ENCODE peak calls at places on chromosomes 13 and 19, in four cellular contexts. L is K562, Y is HepG2, Z is GM12878. J is an unnamed sample.

GRCh38 chr13:105033999-105034398 is 1501.5 kb downstream of the EFNB2 start:
- DNase-seq in L (no peak), Y (no peak), Z (no peak), J (no peak)

GRCh38 chr19:3065675-3066357 is 3.5 kb upstream of the TLE5 start:
- DNase-seq in L (no peak), Y (peak; percentile 80), Z (peak; percentile 73), J (no peak)

GRCh38 chr19:51735759-51736449 is 12.1 kb upstream of the HAS1 start:
- DNase-seq in L (no peak), Y (no peak), Z (no peak), J (no peak)

GRCh38 chr13:72437458-72437857 is 290.0 kb downstream of the MZT1 start:
- DNase-seq in L (no peak), Y (no peak), Z (no peak), J (no peak)

GRCh38 chr19:29098863-29099481 is 114.0 kb downstream of the UQCRFS1 start:
- DNase-seq in L (no peak), Y (no peak), Z (no peak), J (no peak)

GRCh38 chr19:51124729-51125128 is at the start of gene SIGLEC9:
- DNase-seq in L (no peak), Y (no peak), Z (no peak), J (no peak)

GRCh38 chr19:1259873-1260748 is 9.0 kb upstream of the CIRBP start:
- DNase-seq in L (no peak), Y (no peak), Z (no peak), J (no peak)

GRCh38 chr19:27964165-27964564 is 1248.8 kb downstream of the UQCRFS1 start:
- DNase-seq in L (no peak), Y (no peak), Z (no peak), J (no peak)

GRCh38 chr19:2259331-2259730 is 3.1 kb upstream of the JSRP1 start:
- DNase-seq in L (no peak), Y (no peak), Z (no peak), J (no peak)

GRCh38 chr13:36131215-36131930 is at the start of gene DCLK1:
- DNase-seq in L (no peak), Y (no peak), Z (no peak), J (peak; percentile 77)

GRCh38 chr19:6739884-6740588 is 556 bp downstream of the TRIP10 start:
- DNase-seq in L (peak; percentile 75), Y (no peak), Z (no peak), J (no peak)

GRCh38 chr19:41307954-41308449 is 2.0 kb upstream of the CCDC97 start:
- DNase-seq in L (no peak), Y (no peak), Z (no peak), J (no peak)

GRCh38 chr13:113051641-113052040 is 54.0 kb upstream of the F7 start:
- DNase-seq in L (no peak), Y (no peak), Z (no peak), J (no peak)

GRCh38 chr13:25980255-25980654 is 71.6 kb downstream of the SHISA2 start:
- DNase-seq in L (no peak), Y (peak; percentile 11), Z (no peak), J (peak; percentile 46)

GRCh38 chr13:36533806-36534205 is 101.5 kb downstream of the CCNA1 start:
- DNase-seq in L (no peak), Y (no peak), Z (no peak), J (no peak)

GRCh38 chr19:18784786-18785120 is 6.4 kb downstream of the COMP start:
- DNase-seq in L (no peak), Y (no peak), Z (no peak), J (no peak)

GRCh38 chr13:111914241-111915103 is 152.5 kb upstream of the SOX1 start:
- DNase-seq in L (no peak), Y (no peak), Z (no peak), J (no peak)

GRCh38 chr13:71240906-71241305 is 626.1 kb downstream of the DACH1 start:
- DNase-seq in L (no peak), Y (no peak), Z (no peak), J (no peak)

GRCh38 chr13:112693831-112694497 is 4.1 kb downstream of the ATP11A start:
- DNase-seq in L (no peak), Y (no peak), Z (no peak), J (no peak)

GRCh38 chr13:99217461-99218101 is 16.9 kb downstream of the UBAC2 start:
- DNase-seq in L (no peak), Y (no peak), Z (no peak), J (peak; percentile 45)

GRCh38 chr19:56966225-56966696 is 125.7 kb upstream of the PEG3 start:
- DNase-seq in L (no peak), Y (peak; percentile 75), Z (no peak), J (no peak)

GRCh38 chr13:26425439-26426358 is 131.8 kb upstream of the WASF3 start:
- DNase-seq in L (no peak), Y (peak; percentile 34), Z (no peak), J (no peak)

GRCh38 chr19:44623080-44623479 is 9.7 kb downstream of the IGSF23 start:
- DNase-seq in L (no peak), Y (no peak), Z (no peak), J (no peak)

GRCh38 chr13:97319088-97319487 is 97.0 kb downstream of the MBNL2 start:
- DNase-seq in L (no peak), Y (no peak), Z (no peak), J (no peak)

GRCh38 chr13:43835701-43836100 is 43.8 kb downstream of the CCDC122 start:
- DNase-seq in L (no peak), Y (no peak), Z (no peak), J (no peak)

GRCh38 chr19:17303167-17303939 is at the start of gene ABHD8:
- DNase-seq in L (peak; percentile 92), Y (peak; percentile 93), Z (peak; percentile 72), J (peak; percentile 99)

GRCh38 chr19:17105548-17105947 is 30.0 kb downstream of the MYO9B start:
- DNase-seq in L (no peak), Y (no peak), Z (peak; percentile 53), J (no peak)

GRCh38 chr13:97395437-97396136 is 38.4 kb upstream of the RAP2A start:
- DNase-seq in L (no peak), Y (no peak), Z (no peak), J (no peak)

GRCh38 chr13:35649162-35649561 is 172.7 kb upstream of the MAB21L1 start:
- DNase-seq in L (no peak), Y (no peak), Z (no peak), J (no peak)

GRCh38 chr19:40744554-40745401 is 5.5 kb downstream of the ACTMAP start:
- DNase-seq in L (peak; percentile 42), Y (peak; percentile 21), Z (no peak), J (no peak)

GRCh38 chr19:10389863-10390262 is 9.5 kb upstream of the TYK2 start:
- DNase-seq in L (no peak), Y (no peak), Z (no peak), J (peak; percentile 66)

GRCh38 chr13:52353116-52353718 is 52.8 kb downstream of the THSD1 start:
- DNase-seq in L (no peak), Y (no peak), Z (no peak), J (no peak)

DNA sequence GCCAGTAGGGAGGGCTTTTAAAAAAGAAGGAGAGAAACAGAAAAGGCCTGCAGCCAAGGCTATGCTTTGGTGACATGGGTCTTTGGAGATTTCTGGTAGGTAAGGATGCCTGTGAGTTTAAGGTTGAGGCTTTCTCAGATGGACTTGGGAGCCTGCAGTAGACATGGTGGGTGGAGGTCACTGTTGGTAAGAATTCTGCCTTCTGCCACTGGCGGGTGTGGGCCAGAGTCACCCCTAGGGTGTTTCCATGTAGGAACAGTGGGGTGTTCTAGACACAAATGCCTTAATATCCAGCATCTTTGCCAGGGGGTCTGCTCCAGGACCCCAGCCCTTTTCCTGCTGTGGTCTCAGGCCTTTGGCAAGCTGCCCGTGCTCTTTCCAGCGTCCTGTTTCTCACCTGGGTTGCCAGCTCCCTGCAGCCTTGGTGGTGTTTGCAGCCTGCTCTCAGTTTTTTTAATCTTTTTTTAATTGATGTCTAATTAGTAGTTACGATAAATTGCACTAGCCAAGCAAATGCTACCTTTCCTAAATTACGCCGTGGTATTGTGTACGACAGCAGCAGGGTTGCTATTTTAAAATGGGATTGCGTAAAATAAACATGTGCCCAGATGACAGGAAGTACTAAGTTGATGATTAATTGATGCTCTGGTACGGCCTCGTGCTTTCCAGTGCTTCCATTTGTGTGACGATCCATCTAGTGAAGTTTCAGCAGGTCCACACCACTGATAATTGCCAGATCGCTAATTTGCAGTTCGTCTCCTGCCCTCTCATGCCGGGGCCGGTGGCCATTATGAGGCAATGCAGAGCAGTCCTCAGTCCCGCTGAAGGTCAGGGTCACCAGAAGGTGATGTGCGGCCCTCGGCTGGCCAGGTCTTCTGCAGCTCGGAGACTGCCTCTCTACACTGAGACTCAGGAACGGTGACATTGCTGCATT is 35.3 kb upstream of the NPAS1 start:
- DNase-seq in L (no peak), Y (peak; percentile 90), Z (no peak), J (no peak)
- TF ChIP-seq HDAC6 in L (no peak), Y (no peak), Z (no peak), J (no peak)

DNA sequence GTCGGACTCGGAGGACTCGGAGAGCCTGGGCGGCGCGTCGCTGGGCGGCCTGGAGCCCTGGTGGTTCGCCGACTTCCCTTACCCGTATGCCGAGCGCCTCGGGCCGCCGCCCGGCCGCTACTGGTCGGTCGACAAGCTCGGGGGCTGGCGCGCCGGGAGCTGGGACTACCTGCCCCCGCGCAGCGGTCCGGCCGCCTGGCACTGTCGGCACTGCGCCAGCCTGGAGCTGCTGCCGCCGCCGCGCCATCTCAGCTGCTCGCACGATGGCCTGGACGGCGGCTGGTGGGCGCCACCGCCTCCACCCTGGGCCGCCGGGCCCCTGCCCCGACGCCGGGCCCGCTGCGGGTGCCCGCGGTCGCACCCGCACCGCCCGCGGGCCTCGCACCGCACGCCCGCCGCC is 2.5 kb upstream of the GRWD1 start:
- DNase-seq in L (no peak), Y (no peak), Z (no peak), J (no peak)
- TF ChIP-seq EZH2 in L (no peak), Y (no peak), Z (no peak), J (no peak)

DNA sequence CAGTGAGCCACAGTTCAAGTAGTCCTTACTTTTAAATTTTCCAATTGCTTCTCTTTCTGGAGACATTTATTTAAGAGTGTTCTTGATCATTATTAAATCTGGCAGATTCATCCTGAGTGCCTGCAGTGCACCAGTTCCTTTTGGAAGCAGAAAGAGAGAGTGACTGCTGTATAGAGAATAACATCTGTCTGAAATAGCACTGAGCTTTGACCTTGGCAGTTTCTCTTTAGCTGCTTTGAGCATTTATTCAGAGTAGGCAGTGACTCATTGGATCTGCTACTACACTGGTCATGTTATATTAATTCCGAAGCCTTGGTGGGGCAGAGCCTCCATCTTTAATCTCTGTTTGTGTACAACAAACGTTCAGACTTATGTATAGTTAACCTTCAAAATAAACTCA is 1373.7 kb downstream of the PCDH9 start:
- DNase-seq in L (no peak), Y (no peak), Z (no peak), J (no peak)
- TF ChIP-seq HDAC6 in L (no peak), Y (no peak), Z (no peak), J (no peak)

GRCh38 chr19:38515906-38516305 is 82.4 kb downstream of the RYR1 start:
- DNase-seq in L (no peak), Y (no peak), Z (no peak), J (no peak)
- TF ChIP-seq EZH2 in L (no peak), Y (no peak), Z (no peak), J (no peak)

J was measured in H1.